ENCODE peak calls at places on chromosomes 12 and 14, in five cellular contexts. One of them, this sample, is unnamed. For H3K36me3, the result is how much of the 10 kb centered on the place peaks cover.

GRCh38 chr12:49832836-49833421 is 4.7 kb upstream of the NCKAP5L start:
- DNase-seq in ovary: no peak
- DNase-seq in adrenal gland: no peak
- DNase-seq in body of pancreas: no peak
- DNase-seq in prostate gland: no peak
- DNase-seq in this sample: no peak

GRCh38 chr12:125573293-125573692 is 508.1 kb downstream of the AACS start:
- DNase-seq in prostate gland: no peak
- DNase-seq in adrenal gland: no peak
- DNase-seq in ovary: no peak
- DNase-seq in body of pancreas: no peak
- DNase-seq in this sample: no peak

GRCh38 chr12:104460041-104460757 is 3.5 kb downstream of the CHST11 start:
- DNase-seq in ovary: no peak
- DNase-seq in body of pancreas: no peak
- DNase-seq in prostate gland: no peak
- DNase-seq in adrenal gland: no peak
- DNase-seq in this sample: no peak

GRCh38 chr12:48999371-49000131 is at the start of gene DDN:
- DNase-seq in ovary: no peak
- DNase-seq in adrenal gland: no peak
- DNase-seq in prostate gland: no peak
- DNase-seq in body of pancreas: peak
- DNase-seq in this sample: no peak

GRCh38 chr12:3122841-3123678 is 45.9 kb downstream of the TSPAN9 start:
- DNase-seq in body of pancreas: no peak
- DNase-seq in adrenal gland: peak
- DNase-seq in prostate gland: no peak
- DNase-seq in ovary: no peak
- DNase-seq in this sample: no peak

GRCh38 chr14:82422186-82422585 is 888.5 kb upstream of the SEL1L start:
- DNase-seq in prostate gland: no peak
- DNase-seq in adrenal gland: no peak
- DNase-seq in ovary: no peak
- DNase-seq in body of pancreas: no peak
- DNase-seq in this sample: no peak

GRCh38 chr14:94483729-94484275 is 7.8 kb upstream of the SERPINA9 start:
- DNase-seq in body of pancreas: no peak
- DNase-seq in prostate gland: no peak
- DNase-seq in ovary: no peak
- DNase-seq in adrenal gland: no peak
- DNase-seq in this sample: no peak

GRCh38 chr12:104671407-104672095 is 214.8 kb downstream of the CHST11 start:
- DNase-seq in ovary: peak
- DNase-seq in prostate gland: peak
- DNase-seq in body of pancreas: peak
- DNase-seq in adrenal gland: peak
- DNase-seq in this sample: peak

GRCh38 chr12:105954891-105955607 is 183.7 kb downstream of the NUAK1 start:
- DNase-seq in ovary: no peak
- DNase-seq in adrenal gland: no peak
- DNase-seq in prostate gland: no peak
- DNase-seq in body of pancreas: no peak
- DNase-seq in this sample: no peak

GRCh38 chr14:85300119-85300518 is 229.8 kb upstream of the FLRT2 start:
- DNase-seq in prostate gland: no peak
- DNase-seq in adrenal gland: no peak
- DNase-seq in ovary: no peak
- DNase-seq in body of pancreas: peak
- DNase-seq in this sample: no peak

GRCh38 chr14:105861985-105862465 is 335.6 kb downstream of the TMEM121 start:
- DNase-seq in adrenal gland: no peak
- DNase-seq in ovary: no peak
- DNase-seq in body of pancreas: peak
- DNase-seq in prostate gland: no peak
- DNase-seq in this sample: no peak

GRCh38 chr12:67989184-67989965 is at the start of gene IFNG-AS1:
- DNase-seq in adrenal gland: no peak
- DNase-seq in ovary: no peak
- DNase-seq in prostate gland: no peak
- DNase-seq in body of pancreas: no peak
- DNase-seq in this sample: no peak

GRCh38 chr14:47365248-47365647 is 310.2 kb downstream of the MDGA2 start:
- DNase-seq in adrenal gland: no peak
- DNase-seq in body of pancreas: no peak
- DNase-seq in ovary: no peak
- DNase-seq in prostate gland: no peak
- DNase-seq in this sample: no peak

GRCh38 chr14:60565211-60565610 is 56.3 kb downstream of the SIX6 start:
- DNase-seq in prostate gland: peak
- DNase-seq in body of pancreas: no peak
- DNase-seq in ovary: no peak
- DNase-seq in adrenal gland: no peak
- DNase-seq in this sample: no peak

GRCh38 chr14:87643005-87643404 is 350.0 kb downstream of the GALC start:
- DNase-seq in ovary: no peak
- DNase-seq in adrenal gland: peak
- DNase-seq in body of pancreas: peak
- DNase-seq in prostate gland: no peak
- DNase-seq in this sample: no peak

GRCh38 chr14:74855021-74855420 is 20.9 kb downstream of the PROX2 start:
- DNase-seq in body of pancreas: no peak
- DNase-seq in prostate gland: no peak
- DNase-seq in ovary: no peak
- DNase-seq in adrenal gland: no peak
- DNase-seq in this sample: no peak

GRCh38 chr12:91846466-91847055 is 299.1 kb downstream of the BTG1 start:
- DNase-seq in ovary: no peak
- DNase-seq in prostate gland: no peak
- DNase-seq in body of pancreas: no peak
- DNase-seq in adrenal gland: no peak
- DNase-seq in this sample: no peak

GRCh38 chr12:15603461-15604085 is 185.6 kb downstream of the EPS8 start:
- DNase-seq in adrenal gland: no peak
- DNase-seq in body of pancreas: no peak
- DNase-seq in prostate gland: no peak
- DNase-seq in ovary: no peak
- DNase-seq in this sample: no peak

GRCh38 chr14:42229294-42229693 is 622.6 kb downstream of the LRFN5 start:
- DNase-seq in prostate gland: no peak
- DNase-seq in body of pancreas: no peak
- DNase-seq in adrenal gland: no peak
- DNase-seq in ovary: no peak
- DNase-seq in this sample: no peak

GRCh38 chr14:101065696-101066694 is 162.5 kb upstream of the RTL1 start:
- DNase-seq in body of pancreas: no peak
- DNase-seq in ovary: no peak
- DNase-seq in adrenal gland: peak
- DNase-seq in prostate gland: no peak
- DNase-seq in this sample: no peak

GRCh38 chr12:4289334-4289878 is 15.8 kb downstream of the CCND2 start:
- DNase-seq in body of pancreas: no peak
- DNase-seq in ovary: no peak
- DNase-seq in adrenal gland: peak
- DNase-seq in prostate gland: no peak
- DNase-seq in this sample: no peak

GRCh38 chr12:4292266-4293063 is 18.9 kb downstream of the CCND2 start:
- DNase-seq in ovary: no peak
- DNase-seq in adrenal gland: no peak
- DNase-seq in body of pancreas: peak
- DNase-seq in prostate gland: no peak
- DNase-seq in this sample: no peak

GRCh38 chr12:4287325-4288290 is 14.0 kb downstream of the CCND2 start:
- DNase-seq in ovary: no peak
- DNase-seq in body of pancreas: no peak
- DNase-seq in adrenal gland: peak
- DNase-seq in prostate gland: no peak
- DNase-seq in this sample: no peak

GRCh38 chr12:4288296-4289019 is 14.9 kb downstream of the CCND2 start:
- DNase-seq in body of pancreas: no peak
- DNase-seq in adrenal gland: no peak
- DNase-seq in ovary: no peak
- DNase-seq in prostate gland: no peak
- DNase-seq in this sample: no peak

GRCh38 chr12:4290011-4290790 is 16.6 kb downstream of the CCND2 start:
- DNase-seq in ovary: no peak
- DNase-seq in body of pancreas: no peak
- DNase-seq in prostate gland: no peak
- DNase-seq in adrenal gland: no peak
- DNase-seq in this sample: no peak
- TF ChIP-seq POLR2A in ovary: no peak
- TF ChIP-seq POLR2A in body of pancreas: no peak
- TF ChIP-seq POLR2A in prostate gland: no peak
- TF ChIP-seq POLR2A in adrenal gland: no peak
- TF ChIP-seq POLR2A in this sample: no peak

GRCh38 chr12:34292736-34293625 is 270.7 kb downstream of the ALG10 start:
- DNase-seq in prostate gland: no peak
- DNase-seq in ovary: no peak
- DNase-seq in body of pancreas: peak
- DNase-seq in adrenal gland: peak
- DNase-seq in this sample: no peak
- H3K36me3 ChIP-seq in prostate gland: under half
- H3K36me3 ChIP-seq in ovary: under half
- H3K36me3 ChIP-seq in body of pancreas: under half
- H3K36me3 ChIP-seq in adrenal gland: under half
- H3K36me3 ChIP-seq in this sample: under half

DNA sequence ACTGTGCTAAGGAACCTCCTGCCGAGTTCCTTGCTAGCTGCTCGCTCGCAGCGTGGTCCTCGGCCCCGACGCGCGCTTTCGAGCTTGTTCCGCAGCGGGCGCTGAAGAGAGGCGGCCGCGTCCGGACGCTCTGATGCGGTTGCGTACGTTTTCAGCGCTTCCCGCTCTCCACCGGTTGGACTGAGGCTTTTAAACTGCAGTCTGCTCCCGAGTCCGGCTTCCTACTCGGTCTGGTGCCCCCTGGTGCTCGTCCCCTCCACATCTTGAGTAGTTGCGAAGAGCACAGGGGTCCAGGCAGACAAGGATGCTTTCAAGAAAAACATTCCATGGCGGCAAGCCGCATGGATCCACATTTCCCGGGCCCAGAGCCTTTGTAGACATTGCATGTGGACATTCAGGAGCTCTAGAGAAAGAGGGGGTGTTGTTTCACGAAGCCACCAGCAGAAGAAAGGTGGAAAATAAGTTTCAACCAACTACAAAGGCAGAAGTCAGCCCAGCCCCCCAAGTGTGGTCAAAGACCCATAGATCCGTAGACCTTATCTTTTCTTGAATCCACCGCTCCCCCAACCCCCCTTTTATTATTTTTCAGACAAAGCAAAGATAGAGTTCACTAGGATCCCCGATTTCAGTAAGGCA is 1.1 kb upstream of the WNK1 start:
- DNase-seq in body of pancreas: peak
- DNase-seq in adrenal gland: peak
- DNase-seq in prostate gland: peak
- DNase-seq in ovary: peak
- DNase-seq in this sample: peak
- TF ChIP-seq POLR2A in body of pancreas: no peak
- TF ChIP-seq POLR2A in adrenal gland: peak
- TF ChIP-seq POLR2A in prostate gland: peak
- TF ChIP-seq POLR2A in ovary: peak
- TF ChIP-seq POLR2A in this sample: peak

GRCh38 chr14:103735815-103736545 is 20.4 kb downstream of the ZFYVE21 start:
- DNase-seq in ovary: no peak
- DNase-seq in body of pancreas: peak
- DNase-seq in prostate gland: peak
- DNase-seq in adrenal gland: no peak
- DNase-seq in this sample: no peak

GRCh38 chr14:103733651-103734050 is 18.0 kb downstream of the ZFYVE21 start:
- DNase-seq in body of pancreas: no peak
- DNase-seq in ovary: no peak
- DNase-seq in adrenal gland: no peak
- DNase-seq in prostate gland: no peak
- DNase-seq in this sample: no peak

GRCh38 chr14:103735439-103735814 is 19.8 kb downstream of the ZFYVE21 start:
- DNase-seq in body of pancreas: peak
- DNase-seq in ovary: no peak
- DNase-seq in prostate gland: no peak
- DNase-seq in adrenal gland: no peak
- DNase-seq in this sample: no peak

GRCh38 chr14:103734081-103734888 is 18.7 kb downstream of the ZFYVE21 start:
- DNase-seq in body of pancreas: no peak
- DNase-seq in ovary: no peak
- DNase-seq in adrenal gland: no peak
- DNase-seq in prostate gland: no peak
- DNase-seq in this sample: no peak

DNA sequence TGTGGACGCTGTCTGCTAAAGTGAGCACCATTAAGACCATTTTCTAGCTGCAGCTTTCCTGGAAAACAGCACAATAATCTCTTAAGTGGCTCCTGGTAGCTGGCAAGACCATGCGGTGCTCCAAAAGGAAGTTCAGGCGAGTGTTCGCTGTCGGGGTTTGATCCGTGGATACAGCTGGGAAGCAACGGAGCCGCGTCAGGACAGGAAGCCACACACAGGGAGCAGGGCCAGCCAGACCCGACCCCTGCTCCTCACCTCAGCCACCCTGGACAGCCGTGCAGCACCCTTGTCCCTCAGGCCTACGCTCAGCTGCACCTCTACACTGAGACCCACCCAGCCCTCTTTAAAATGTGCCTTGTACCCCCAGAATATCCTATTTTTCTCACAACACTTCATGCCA is 19.4 kb downstream of the ZFYVE21 start:
- DNase-seq in adrenal gland: no peak
- DNase-seq in prostate gland: no peak
- DNase-seq in body of pancreas: peak
- DNase-seq in ovary: peak
- DNase-seq in this sample: no peak
- H3K36me3 ChIP-seq in adrenal gland: under half
- H3K36me3 ChIP-seq in prostate gland: under half
- H3K36me3 ChIP-seq in body of pancreas: under half
- H3K36me3 ChIP-seq in ovary: under half
- H3K36me3 ChIP-seq in this sample: half or more

GRCh38 chr12:51855586-51856428 is 7.3 kb upstream of the FIGNL2 start:
- DNase-seq in body of pancreas: peak
- DNase-seq in adrenal gland: no peak
- DNase-seq in ovary: no peak
- DNase-seq in prostate gland: no peak
- DNase-seq in this sample: no peak
- TF ChIP-seq POLR2A in body of pancreas: no peak
- TF ChIP-seq POLR2A in adrenal gland: no peak
- TF ChIP-seq POLR2A in ovary: no peak
- TF ChIP-seq POLR2A in prostate gland: no peak
- TF ChIP-seq POLR2A in this sample: no peak

DNA sequence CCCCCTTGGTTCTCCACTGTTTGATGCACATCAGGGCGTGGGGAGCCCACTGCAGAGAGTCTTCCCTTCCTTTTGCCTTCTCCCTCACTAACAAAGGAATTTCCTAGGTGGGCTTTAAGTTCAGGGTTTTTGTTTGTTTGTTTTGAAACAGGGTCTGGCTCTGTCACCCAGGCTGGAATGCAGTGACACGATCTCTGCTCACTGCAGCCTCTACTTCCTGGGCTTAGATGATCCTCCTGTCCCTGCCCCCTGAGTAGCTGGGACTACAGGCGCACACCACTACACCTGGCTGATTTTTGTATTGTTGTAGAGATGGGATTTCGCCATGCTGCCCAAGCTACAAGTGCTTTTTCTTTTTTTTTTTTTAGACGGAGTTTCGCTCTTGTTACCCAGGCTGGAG is 33.8 kb downstream of the EP400 start:
- DNase-seq in adrenal gland: no peak
- DNase-seq in body of pancreas: no peak
- DNase-seq in ovary: no peak
- DNase-seq in prostate gland: no peak
- DNase-seq in this sample: no peak
- H3K36me3 ChIP-seq in adrenal gland: under half
- H3K36me3 ChIP-seq in body of pancreas: under half
- H3K36me3 ChIP-seq in ovary: under half
- H3K36me3 ChIP-seq in prostate gland: under half
- H3K36me3 ChIP-seq in this sample: under half

GRCh38 chr12:13099910-13100609 is 3.4 kb downstream of the GSG1 start:
- DNase-seq in prostate gland: no peak
- DNase-seq in body of pancreas: no peak
- DNase-seq in adrenal gland: no peak
- DNase-seq in ovary: no peak
- DNase-seq in this sample: peak
- TF ChIP-seq POLR2A in prostate gland: no peak
- TF ChIP-seq POLR2A in body of pancreas: no peak
- TF ChIP-seq POLR2A in adrenal gland: no peak
- TF ChIP-seq POLR2A in ovary: no peak
- TF ChIP-seq POLR2A in this sample: no peak

This sample was measured in esophagus muscularis mucosa.